ENCODE peak calls at places on chromosomes 7 and 10, in six cellular contexts. Y is amniotic stem cell, N is GM13977, M is RWPE1, U is GM23338, D is IMR-90. L is an unnamed sample.

GRCh38 chr7:141207661-141208060 is 133.8 kb downstream of the TMEM178B start:
- DNase-seq in Y (no peak), N (no peak), M (no peak), U (no peak), D (no peak), L (no peak)

GRCh38 chr10:86393401-86393800 is 26.8 kb upstream of the GRID1 start:
- DNase-seq in Y (no peak), N (peak), M (no peak), U (no peak), D (no peak), L (no peak)

GRCh38 chr10:103765981-103766380 is 89.4 kb downstream of the SH3PXD2A start:
- DNase-seq in Y (no peak), N (no peak), M (no peak), U (no peak), D (peak), L (no peak)

GRCh38 chr10:85613391-85613790 is 753.2 kb downstream of the GRID1 start:
- DNase-seq in Y (no peak), N (no peak), M (no peak), U (no peak), D (no peak), L (no peak)

GRCh38 chr10:127880557-127880956 is 12.2 kb downstream of the CLRN3 start:
- DNase-seq in Y (no peak), N (no peak), M (no peak), U (no peak), D (no peak), L (no peak)

GRCh38 chr7:74287303-74288033 is 1.7 kb upstream of the CLIP2 start:
- DNase-seq in Y (no peak), N (no peak), M (no peak), U (no peak), D (no peak), L (no peak)

GRCh38 chr7:95213809-95214492 is 110.4 kb downstream of the PON1 start:
- DNase-seq in Y (no peak), N (no peak), M (no peak), U (no peak), D (no peak), L (no peak)

GRCh38 chr10:43667317-43667731 is 18.6 kb upstream of the ZNF32 start:
- DNase-seq in Y (no peak), N (peak), M (no peak), U (peak), D (peak), L (peak)

GRCh38 chr10:77386833-77387232 is 250.8 kb downstream of the KCNMA1 start:
- DNase-seq in Y (peak), N (no peak), M (no peak), U (no peak), D (peak), L (no peak)